ENCODE peak calls at places on chromosome 1, in six cellular contexts. C, V, O, U, H and I are unnamed samples.

GRCh38 chr1:57019240-57019805 is 53.5 kb upstream of the C8B start:
- DNase-seq in C (no peak), V (no peak), O (no peak), U (no peak), H (no peak), I (no peak)

GRCh38 chr1:10863916-10864315 is 67.5 kb upstream of the CASZ1 start:
- DNase-seq in C (no peak), V (no peak), O (no peak), U (no peak), H (no peak), I (no peak)

GRCh38 chr1:172870901-172871606 is 179.7 kb downstream of the TNFSF18 start:
- DNase-seq in C (no peak), V (no peak), O (no peak), U (peak), H (no peak), I (no peak)

GRCh38 chr1:45008076-45008475 is 3.0 kb downstream of the HECTD3 start:
- DNase-seq in C (no peak), V (no peak), O (no peak), U (no peak), H (no peak), I (no peak)

GRCh38 chr1:205172729-205173366 is 38.7 kb downstream of the DSTYK start:
- DNase-seq in C (peak), V (no peak), O (no peak), U (peak), H (peak), I (no peak)

GRCh38 chr1:92184632-92185031 is 33.1 kb upstream of the C1orf146 start:
- DNase-seq in C (peak), V (no peak), O (no peak), U (peak), H (no peak), I (no peak)

GRCh38 chr1:218294531-218294930 is 9.4 kb downstream of the RRP15 start:
- DNase-seq in C (peak), V (no peak), O (no peak), U (peak), H (no peak), I (no peak)

GRCh38 chr1:9835404-9835757 is 11.6 kb upstream of the CLSTN1 start:
- DNase-seq in C (no peak), V (no peak), O (no peak), U (no peak), H (no peak), I (no peak)

GRCh38 chr1:109547412-109548320 is 749 bp upstream of the GNAI3 start:
- DNase-seq in C (no peak), V (no peak), O (no peak), U (peak), H (no peak), I (no peak)

GRCh38 chr1:193019442-193020026 is 39.6 kb downstream of the UCHL5 start:
- DNase-seq in C (no peak), V (peak), O (no peak), U (peak), H (peak), I (no peak)

GRCh38 chr1:178094752-178095645 is 1.1 kb downstream of the RASAL2 start:
- DNase-seq in C (peak), V (no peak), O (no peak), U (peak), H (no peak), I (no peak)

GRCh38 chr1:88001460-88001859 is 672.8 kb downstream of the LMO4 start:
- DNase-seq in C (no peak), V (no peak), O (no peak), U (peak), H (no peak), I (no peak)

GRCh38 chr1:28104866-28105467 is 16.6 kb upstream of the EYA3 start:
- DNase-seq in C (no peak), V (peak), O (peak), U (peak), H (peak), I (no peak)

DNA sequence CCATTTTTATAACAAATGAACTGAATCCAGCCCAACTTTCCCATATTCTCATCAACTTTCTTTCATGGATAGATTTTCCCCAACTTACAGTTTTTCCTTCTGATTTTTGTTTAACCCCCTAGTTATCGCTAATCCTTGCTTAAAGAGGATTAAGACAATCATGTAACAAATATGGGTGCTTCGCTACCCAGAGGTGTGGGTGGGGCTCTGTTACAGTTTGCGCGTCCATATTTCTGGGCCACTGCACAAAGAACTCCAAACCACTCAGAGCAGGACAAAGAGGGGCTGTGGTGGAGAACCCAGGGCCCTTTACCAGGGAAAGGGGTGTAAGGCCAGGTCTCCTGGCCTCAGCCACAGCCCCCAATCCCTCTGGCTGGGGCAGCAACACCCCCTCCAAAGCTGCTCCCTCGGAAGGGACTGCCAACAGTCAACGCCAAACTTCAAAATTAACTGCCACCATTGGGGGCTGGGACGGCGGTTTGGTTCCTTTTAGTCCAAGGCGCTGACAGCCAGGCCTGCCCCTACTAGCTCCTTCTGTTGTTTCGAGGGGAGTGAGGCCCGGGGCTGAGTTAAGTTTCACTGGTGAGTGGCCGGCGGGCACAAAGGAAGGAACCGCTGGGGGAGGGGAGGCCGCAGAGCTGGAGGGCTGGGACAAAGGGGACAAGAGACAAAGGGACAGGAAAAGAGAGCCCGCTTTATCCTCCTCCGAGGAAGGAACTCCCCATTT is 27.9 kb downstream of the SSBP3 start:
- DNase-seq in C (no peak), V (no peak), O (no peak), U (no peak), H (no peak), I (no peak)
- H3K4me3 ChIP-seq in C (no peak), V (no peak), O (no peak), U (no peak), H (no peak), I (no peak)

GRCh38 chr1:161177112-161177935 is at the start of gene B4GALT3:
- DNase-seq in C (no peak), V (peak), O (peak), U (peak), H (peak), I (peak)

GRCh38 chr1:161182214-161182613 is 4.9 kb upstream of the B4GALT3 start:
- DNase-seq in C (no peak), V (no peak), O (no peak), U (peak), H (peak), I (no peak)

GRCh38 chr1:161177936-161178244 is 583 bp upstream of the B4GALT3 start:
- DNase-seq in C (no peak), V (no peak), O (no peak), U (no peak), H (no peak), I (no peak)

GRCh38 chr1:161179698-161180097 is 2.4 kb upstream of the B4GALT3 start:
- DNase-seq in C (no peak), V (no peak), O (no peak), U (no peak), H (no peak), I (no peak)

GRCh38 chr1:161180643-161181042 is 3.3 kb upstream of the B4GALT3 start:
- DNase-seq in C (no peak), V (no peak), O (no peak), U (peak), H (no peak), I (no peak)
- H3K4me3 ChIP-seq in C (no peak), V (no peak), O (no peak), U (no peak), H (no peak), I (no peak)

DNA sequence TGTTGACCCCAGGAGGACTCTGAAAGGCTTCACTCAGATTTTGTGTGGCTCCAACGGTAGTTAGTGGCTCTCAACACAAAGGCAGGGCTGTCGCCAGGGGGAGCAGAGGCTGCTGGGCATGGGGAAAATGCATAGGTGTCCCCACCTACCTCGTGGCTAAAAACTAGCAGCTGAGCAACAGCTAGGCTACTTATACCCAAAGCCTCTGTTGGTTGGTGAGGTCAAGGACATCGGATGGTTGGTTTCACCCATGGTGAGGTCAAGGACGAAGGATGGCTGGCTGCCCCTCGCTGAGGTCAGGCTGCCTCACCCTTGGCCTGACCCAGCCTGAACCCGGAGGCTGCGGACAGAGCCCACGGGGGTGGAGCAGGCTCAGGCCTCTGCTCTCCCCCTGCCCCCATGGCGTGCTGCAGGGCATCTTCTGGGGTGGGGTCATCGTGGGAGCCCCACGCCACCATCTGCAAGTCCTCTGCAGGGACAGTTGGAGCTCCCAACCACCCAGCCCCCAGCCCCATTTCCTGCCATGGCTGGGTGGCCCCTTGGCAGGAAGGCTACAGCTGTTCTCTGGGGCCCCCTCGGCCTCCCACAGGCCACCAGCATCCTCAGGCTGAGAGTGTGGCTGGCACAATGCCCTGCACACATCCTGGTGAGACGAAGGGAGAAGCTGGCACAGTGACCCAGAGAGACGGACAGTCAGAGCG is 8.5 kb upstream of the GNB1 start:
- DNase-seq in C (no peak), V (no peak), O (no peak), U (no peak), H (no peak), I (no peak)
- H3K4me3 ChIP-seq in C (no peak), V (no peak), O (no peak), U (no peak), H (no peak), I (no peak)

GRCh38 chr1:245154429-245155185 is at the start of gene KIF26B:
- DNase-seq in C (no peak), V (peak), O (no peak), U (peak), H (peak), I (peak)

GRCh38 chr1:245153645-245154428 is 948 bp upstream of the KIF26B start:
- DNase-seq in C (no peak), V (peak), O (no peak), U (peak), H (peak), I (peak)

GRCh38 chr1:245156041-245156735 is 1.4 kb downstream of the KIF26B start:
- DNase-seq in C (no peak), V (peak), O (peak), U (peak), H (peak), I (peak)

GRCh38 chr1:245155186-245156040 is 628 bp downstream of the KIF26B start:
- DNase-seq in C (no peak), V (peak), O (no peak), U (peak), H (peak), I (no peak)

GRCh38 chr1:245156736-245157505 is 2.1 kb downstream of the KIF26B start:
- DNase-seq in C (no peak), V (peak), O (no peak), U (peak), H (no peak), I (no peak)
- H3K4me3 ChIP-seq in C (peak), V (peak), O (peak), U (peak), H (peak), I (peak)

DNA sequence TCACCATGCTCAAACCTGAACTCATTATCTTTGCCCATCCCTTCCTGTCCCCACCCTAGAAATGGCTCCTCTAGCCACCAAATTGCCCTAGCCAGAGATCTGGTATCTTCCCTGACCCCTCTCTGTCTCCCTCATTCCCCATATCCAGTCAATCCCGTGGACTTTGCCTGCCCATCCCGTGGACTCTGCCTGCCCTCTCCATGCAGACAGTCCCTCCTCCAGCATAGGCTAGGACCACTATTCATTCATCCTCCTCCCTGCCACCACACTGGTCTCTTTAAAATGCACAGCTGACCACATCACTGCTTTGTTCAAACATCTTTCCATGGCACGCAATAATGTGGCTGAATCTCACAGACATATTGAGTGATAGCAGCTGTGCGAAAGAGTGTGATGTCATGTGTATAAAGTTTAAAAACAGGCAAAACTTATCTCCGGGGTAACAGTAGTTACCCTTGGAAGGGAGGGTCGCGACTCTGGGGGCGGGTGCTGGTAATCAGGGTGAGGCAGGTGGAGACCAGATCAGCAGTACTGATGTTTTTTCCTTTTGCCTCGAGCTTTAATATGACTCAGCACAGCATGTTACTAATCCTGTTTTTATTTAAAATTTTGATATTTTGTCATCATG is 4.8 kb upstream of the SLC2A1 start:
- DNase-seq in C (peak), V (no peak), O (no peak), U (peak), H (peak), I (no peak)
- H3K4me3 ChIP-seq in C (no peak), V (peak), O (peak), U (no peak), H (peak), I (no peak)

DNA sequence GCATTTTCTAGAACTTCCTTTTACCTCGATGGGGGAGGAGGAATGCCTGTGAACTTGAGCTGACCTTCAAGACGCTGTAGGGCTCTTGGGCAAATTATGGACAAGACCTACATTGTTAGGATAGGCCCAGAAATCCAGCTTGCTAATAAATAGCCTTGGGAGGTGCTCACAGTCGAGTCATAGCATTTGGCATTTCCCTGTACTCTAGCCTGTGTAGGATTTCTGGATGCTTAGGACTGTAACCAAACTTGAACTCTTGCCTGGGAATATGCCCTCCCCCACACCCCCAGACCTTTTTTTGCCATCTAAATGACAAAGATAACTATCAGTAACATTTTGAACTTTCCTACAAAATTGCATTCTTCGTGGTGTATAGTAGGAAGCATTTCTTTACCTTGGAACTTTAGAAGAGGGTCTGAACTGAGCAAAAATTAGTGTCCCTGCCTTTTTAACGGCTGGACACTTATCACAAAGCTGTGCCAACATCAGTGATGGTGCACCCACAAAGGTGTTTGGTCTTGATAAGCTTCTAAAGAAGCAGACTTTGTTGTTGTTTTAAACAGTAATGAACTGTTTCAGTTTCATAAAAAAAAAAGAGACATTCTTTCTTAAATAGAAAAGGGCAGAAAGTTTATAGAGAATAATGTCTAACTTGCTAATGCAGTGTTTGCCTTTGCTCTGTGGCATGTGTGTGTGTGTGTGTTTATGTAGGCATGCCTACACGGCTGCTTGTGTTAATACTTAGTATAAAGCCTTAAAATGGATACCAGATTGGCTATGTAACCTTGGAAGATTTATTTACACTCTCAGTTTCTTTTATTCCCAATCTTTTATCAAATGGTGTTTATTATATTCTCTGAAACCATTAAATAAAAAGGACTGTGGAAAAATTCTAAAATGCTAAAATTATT is 88.2 kb downstream of the NFIA start:
- DNase-seq in C (no peak), V (no peak), O (no peak), U (peak), H (peak), I (no peak)
- H3K4me3 ChIP-seq in C (no peak), V (no peak), O (peak), U (no peak), H (no peak), I (no peak)